ENCODE peak calls at places on chromosomes 12 and 14, in five cellular contexts. N is GM23248, L is heart right ventricle, V is Caco-2, P is GM23338. Y is an unnamed sample.

GRCh38 chr12:26524862-26525465 is 308.0 kb downstream of the ITPR2 start:
- DNase-seq in N (peak; percentile 24), L (no peak), V (no peak), P (peak; percentile 46), Y (peak; percentile 50)

GRCh38 chr14:95496111-95496681 is 20.3 kb downstream of the SYNE3 start:
- DNase-seq in N (peak; percentile 42), L (no peak), V (no peak), P (no peak), Y (no peak)

GRCh38 chr12:697426-697825 is 34.2 kb upstream of the NINJ2 start:
- DNase-seq in N (no peak), L (no peak), V (no peak), P (no peak), Y (no peak)

GRCh38 chr14:62015248-62015647 is 253.0 kb downstream of the SNAPC1 start:
- DNase-seq in N (peak; percentile 19), L (no peak), V (no peak), P (no peak), Y (no peak)

GRCh38 chr12:45235087-45236025 is 19.5 kb downstream of the ANO6 start:
- DNase-seq in N (peak; percentile 71), L (no peak), V (peak; percentile 81), P (peak; percentile 77), Y (no peak)

GRCh38 chr12:48972213-48973021 is 882 bp upstream of the WNT10B start:
- DNase-seq in N (peak; percentile 71), L (no peak), V (no peak), P (peak; percentile 38), Y (no peak)

GRCh38 chr14:90785474-90785873 is 30.8 kb downstream of the TTC7B start:
- DNase-seq in N (peak; percentile 24), L (peak; percentile 57), V (no peak), P (peak; percentile 72), Y (no peak)

GRCh38 chr12:99984271-99985128 is at the start of gene ANKS1B:
- DNase-seq in N (peak; percentile 63), L (peak; percentile 45), V (peak; percentile 62), P (peak; percentile 79), Y (peak; percentile 35)

GRCh38 chr14:103629503-103630121 is 601 bp downstream of the KLC1 start:
- DNase-seq in N (peak; percentile 70), L (peak; percentile 70), V (no peak), P (peak; percentile 73), Y (no peak)

GRCh38 chr14:77660754-77661153 is 44.3 kb upstream of the SPTLC2 start:
- DNase-seq in N (no peak), L (no peak), V (no peak), P (no peak), Y (no peak)

GRCh38 chr12:130715150-130715995 is 726 bp downstream of the RIMBP2 start:
- DNase-seq in N (no peak), L (no peak), V (no peak), P (peak; percentile 26), Y (no peak)

GRCh38 chr12:129877383-129877782 is 26.4 kb downstream of the TMEM132D start:
- DNase-seq in N (no peak), L (no peak), V (no peak), P (no peak), Y (no peak)

GRCh38 chr12:5280091-5280490 is 151.8 kb upstream of the NTF3 start:
- DNase-seq in N (peak; percentile 15), L (no peak), V (no peak), P (no peak), Y (no peak)

GRCh38 chr14:102554835-102555819 is 37.3 kb upstream of the RCOR1 start:
- DNase-seq in N (peak; percentile 73), L (peak; percentile 47), V (no peak), P (peak; percentile 95), Y (no peak)

GRCh38 chr12:47547077-47547476 is 158.8 kb downstream of the RPAP3 start:
- DNase-seq in N (peak; percentile 73), L (no peak), V (no peak), P (peak; percentile 53), Y (no peak)

DNA sequence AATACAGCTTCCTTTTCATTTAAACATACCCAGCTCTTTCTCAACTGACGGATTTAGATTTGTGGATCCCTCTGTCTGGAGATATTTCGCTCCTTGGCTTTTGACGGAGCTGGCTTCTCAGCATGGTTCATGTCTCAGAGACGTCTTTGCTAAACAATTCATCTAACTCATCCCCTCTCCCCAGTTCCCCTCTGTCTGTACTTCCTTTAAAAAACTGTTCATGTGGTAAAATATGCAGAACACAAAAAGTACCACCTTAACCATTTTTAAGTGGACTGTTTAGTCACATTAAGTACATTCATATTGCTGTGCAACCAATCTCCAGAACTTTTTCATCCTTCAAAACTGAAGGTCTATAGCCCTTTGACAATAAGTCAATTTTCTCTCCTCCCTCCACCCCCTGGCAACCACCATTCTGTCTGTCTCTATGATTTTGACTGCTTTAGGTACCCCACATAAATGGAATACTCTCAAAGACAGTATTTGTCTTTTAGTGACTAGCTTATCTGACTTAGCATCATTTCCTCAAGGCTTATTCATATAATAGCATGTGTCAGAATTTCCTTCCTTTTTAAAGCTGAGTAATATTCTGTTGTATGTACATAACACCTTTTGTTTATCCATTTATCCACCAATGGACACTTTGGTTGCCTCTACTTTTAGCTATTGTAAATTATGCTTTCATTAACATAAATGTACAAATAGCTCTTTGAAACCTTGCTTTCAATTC is 399.7 kb upstream of the SOX5 start:
- DNase-seq in N (no peak), L (no peak), V (no peak), P (no peak), Y (no peak)
- H3K4me1 ChIP-seq in N (no peaks in the 10 kb centered on the region), L (no peaks in the 10 kb centered on the region), V (no peaks in the 10 kb centered on the region), P (no peaks in the 10 kb centered on the region), Y (no peaks in the 10 kb centered on the region)

GRCh38 chr12:4119157-4119761 is 154.3 kb upstream of the CCND2 start:
- DNase-seq in N (no peak), L (no peak), V (peak; percentile 21), P (no peak), Y (no peak)

GRCh38 chr12:4118601-4119156 is 154.9 kb upstream of the CCND2 start:
- DNase-seq in N (no peak), L (no peak), V (peak; percentile 23), P (no peak), Y (no peak)

GRCh38 chr12:4116251-4117111 is 157.1 kb upstream of the CCND2 start:
- DNase-seq in N (peak; percentile 59), L (no peak), V (peak; percentile 65), P (peak; percentile 62), Y (no peak)

GRCh38 chr12:4118017-4118510 is 155.5 kb upstream of the CCND2 start:
- DNase-seq in N (peak; percentile 37), L (peak; percentile 43), V (no peak), P (no peak), Y (no peak)

GRCh38 chr12:4117386-4118016 is 156.1 kb upstream of the CCND2 start:
- DNase-seq in N (no peak), L (no peak), V (no peak), P (no peak), Y (no peak)
- H3K4me3 ChIP-seq in N (no peak overlapping the region), L (no peak overlapping the region), V (no peak overlapping the region), P (no peak overlapping the region), Y (no peak overlapping the region)

GRCh38 chr12:66428261-66428660 is 126.0 kb downstream of the HELB start:
- DNase-seq in N (no peak), L (no peak), V (no peak), P (no peak), Y (no peak)
- H3K27me3 ChIP-seq in N (peaks cover 9% of the 10 kb centered on the region), L (no peaks in the 10 kb centered on the region), V (no peaks in the 10 kb centered on the region), P (no peaks in the 10 kb centered on the region), Y (no peaks in the 10 kb centered on the region)

DNA sequence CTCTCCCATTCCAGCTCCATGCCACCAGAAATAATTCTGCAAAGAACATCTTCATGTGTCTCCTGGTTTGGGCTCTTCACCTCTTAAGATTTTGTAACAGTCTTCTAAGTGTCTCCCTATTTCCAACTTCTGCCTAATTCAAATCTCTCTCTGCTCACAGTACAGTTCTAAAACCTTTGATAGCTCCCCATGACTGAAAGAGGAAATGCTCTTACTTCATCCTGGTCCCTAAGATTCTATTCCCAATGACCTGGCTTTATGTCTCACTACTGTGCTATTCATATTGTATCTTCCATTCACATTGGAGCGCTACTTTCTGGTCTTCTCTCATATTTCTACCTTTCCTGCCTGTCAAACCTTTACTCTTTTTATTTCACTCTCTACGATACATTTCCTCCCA is 1.6 kb downstream of the AMN1 start:
- DNase-seq in N (no peak), L (no peak), V (no peak), P (no peak), Y (no peak)
- H3K4me1 ChIP-seq in N (no peaks in the 10 kb centered on the region), L (peaks cover 46% of the 10 kb centered on the region), V (peaks cover 18% of the 10 kb centered on the region), P (peaks cover 12% of the 10 kb centered on the region), Y (no peaks in the 10 kb centered on the region)